ENCODE peak calls at places on chromosomes 13 and 19, in four cellular contexts. F, R, W and S are unnamed samples.

GRCh38 chr13:51818771-51819511 is 15.0 kb upstream of the DHRS12 start:
- DNase-seq in W (no peak), R (no peak), F (peak; percentile 40), S (no peak)

GRCh38 chr13:41428155-41428554 is 29.2 kb upstream of the RGCC start:
- DNase-seq in F (no peak), W (no peak), R (no peak), S (no peak)

GRCh38 chr19:16376649-16377048 is 52.0 kb downstream of the KLF2 start:
- DNase-seq in F (no peak), W (no peak), R (no peak), S (no peak)

GRCh38 chr19:58385313-58386165 is 1.5 kb upstream of the RPS5 start:
- DNase-seq in W (no peak), R (no peak), F (no peak), S (no peak)

GRCh38 chr19:39335168-39335567 is 675 bp downstream of the GMFG start:
- DNase-seq in R (no peak), W (no peak), F (no peak), S (no peak)

GRCh38 chr19:44807652-44808462 is 1.0 kb upstream of the BCAM start:
- DNase-seq in F (peak; percentile 60), R (peak; percentile 2), W (peak; percentile 55), S (peak; percentile 60)

GRCh38 chr19:42150353-42150752 is 18.1 kb upstream of the POU2F2 start:
- DNase-seq in W (no peak), R (no peak), F (no peak), S (no peak)

GRCh38 chr19:19409235-19410030 is 4.0 kb downstream of the GATAD2A start:
- DNase-seq in R (no peak), W (no peak), F (no peak), S (no peak)

GRCh38 chr19:39941615-39942507 is 7.4 kb upstream of the FCGBP start:
- DNase-seq in W (no peak), F (peak; percentile 34), R (peak; percentile 52), S (peak; percentile 42)

GRCh38 chr19:45753548-45753947 is 15.5 kb downstream of the SIX5 start:
- DNase-seq in W (no peak), F (no peak), R (no peak), S (no peak)

GRCh38 chr19:31383553-31383952 is 34.3 kb upstream of the TSHZ3 start:
- DNase-seq in F (no peak), W (no peak), R (no peak), S (no peak)

GRCh38 chr13:50415428-50415827 is 400.2 kb downstream of the KCNRG start:
- DNase-seq in W (no peak), F (peak; percentile 81), R (peak; percentile 74), S (no peak)

GRCh38 chr13:77696006-77696862 is 1.3 kb upstream of the SLAIN1 start:
- DNase-seq in R (no peak), F (peak; percentile 7), W (no peak), S (peak; percentile 12)

GRCh38 chr19:4971424-4971793 is 2.5 kb downstream of the KDM4B start:
- DNase-seq in R (no peak), W (no peak), F (no peak), S (no peak)

GRCh38 chr19:55119053-55119452 is 1.6 kb upstream of the PPP1R12C start:
- DNase-seq in F (no peak), R (no peak), W (no peak), S (no peak)

GRCh38 chr13:50081106-50081898 is 66.1 kb downstream of the KCNRG start:
- DNase-seq in R (no peak), W (no peak), F (no peak), S (peak; percentile 53)

GRCh38 chr13:106139407-106139806 is 396.1 kb downstream of the EFNB2 start:
- DNase-seq in F (peak; percentile 30), W (no peak), R (peak; percentile 46), S (peak; percentile 82)
- H3K27me3 ChIP-seq in F (no peaks in the 10 kb centered on the region), W (no peaks in the 10 kb centered on the region), R (no peaks in the 10 kb centered on the region), S (no peaks in the 10 kb centered on the region)

GRCh38 chr13:108346376-108346775 is 76.9 kb downstream of the TNFSF13B start:
- DNase-seq in W (no peak), F (no peak), R (no peak), S (no peak)
- H3K27me3 ChIP-seq in W (peaks cover 37% of the 10 kb centered on the region), F (no peaks in the 10 kb centered on the region), R (no peaks in the 10 kb centered on the region), S (no peaks in the 10 kb centered on the region)

DNA sequence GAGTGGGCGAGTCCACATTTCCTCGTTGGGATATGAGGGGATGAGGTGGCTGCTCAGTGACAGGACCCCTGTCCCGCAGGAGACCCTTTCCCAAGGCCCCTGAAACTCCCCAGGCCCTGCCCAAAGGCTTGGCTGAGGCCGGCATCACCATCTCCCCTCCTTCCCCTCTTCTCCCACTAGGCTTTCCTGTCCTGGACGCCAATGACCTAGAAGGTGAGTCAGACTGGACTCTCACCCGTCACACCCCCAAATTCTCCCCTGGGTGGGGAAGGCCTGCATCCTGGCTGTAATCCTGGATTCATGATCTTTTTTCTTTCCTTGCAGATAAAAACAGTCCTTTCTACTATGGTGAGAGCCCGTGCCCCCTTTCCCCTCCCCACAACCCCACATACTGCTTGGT is 5.3 kb downstream of the FXYD3 start:
- DNase-seq in W (no peak), F (no peak), R (no peak), S (no peak)
- H3K27me3 ChIP-seq in W (no peaks in the 10 kb centered on the region), F (no peaks in the 10 kb centered on the region), R (no peaks in the 10 kb centered on the region), S (no peaks in the 10 kb centered on the region)

GRCh38 chr13:99967498-99967883 is 4.1 kb downstream of the ZIC5 start:
- DNase-seq in F (no peak), W (no peak), R (no peak), S (no peak)
- H3K27me3 ChIP-seq in F (peaks cover 57% of the 10 kb centered on the region), W (no peaks in the 10 kb centered on the region), R (peaks cover 9% of the 10 kb centered on the region), S (peaks cover 90% of the 10 kb centered on the region)

GRCh38 chr19:1644070-1644469 is 8.3 kb downstream of the TCF3 start:
- DNase-seq in W (no peak), F (no peak), R (no peak), S (no peak)
- H3K27me3 ChIP-seq in W (no peaks in the 10 kb centered on the region), F (no peaks in the 10 kb centered on the region), R (no peaks in the 10 kb centered on the region), S (no peaks in the 10 kb centered on the region)

GRCh38 chr19:13866463-13867046 is 10.4 kb upstream of the NANOS3 start:
- DNase-seq in W (no peak), R (no peak), F (no peak), S (no peak)
- H3K27me3 ChIP-seq in W (no peaks in the 10 kb centered on the region), R (no peaks in the 10 kb centered on the region), F (no peaks in the 10 kb centered on the region), S (no peaks in the 10 kb centered on the region)

DNA sequence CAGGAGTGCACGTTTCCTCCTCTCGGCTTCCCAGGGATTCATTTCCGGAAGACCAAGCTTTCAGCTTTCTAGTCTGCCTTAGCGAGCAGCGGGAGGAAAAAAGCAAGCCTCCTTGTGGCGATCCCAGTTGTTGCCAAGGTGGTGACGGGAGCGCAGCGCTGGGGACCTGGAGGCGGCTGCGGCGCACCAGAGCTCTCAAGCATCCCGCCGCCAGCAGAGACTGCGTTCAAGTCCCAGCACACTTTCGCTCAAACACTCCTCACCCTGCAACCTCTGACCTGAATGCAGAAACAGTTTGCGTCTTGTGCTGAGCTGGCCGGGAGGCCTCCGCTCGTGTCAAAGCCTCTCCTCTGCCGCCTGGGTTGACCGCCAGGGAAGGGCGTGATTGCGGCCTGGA is 4.9 kb downstream of the GSX1 start:
- DNase-seq in F (peak; percentile 15), R (peak; percentile 5), W (no peak), S (peak; percentile 14)
- H3K27me3 ChIP-seq in F (peaks cover 49% of the 10 kb centered on the region), R (peaks cover 68% of the 10 kb centered on the region), W (no peaks in the 10 kb centered on the region), S (peaks cover 67% of the 10 kb centered on the region)

GRCh38 chr13:21671793-21672680 is 1.2 kb downstream of the FGF9 start:
- DNase-seq in W (no peak), R (no peak), F (no peak), S (no peak)

GRCh38 chr13:21672811-21673591 is 2.1 kb downstream of the FGF9 start:
- DNase-seq in R (no peak), F (no peak), W (no peak), S (no peak)

GRCh38 chr13:21675095-21676007 is 4.5 kb downstream of the FGF9 start:
- DNase-seq in W (no peak), F (no peak), R (no peak), S (no peak)

GRCh38 chr13:21674271-21675009 is 3.6 kb downstream of the FGF9 start:
- DNase-seq in W (no peak), F (no peak), R (no peak), S (no peak)

DNA sequence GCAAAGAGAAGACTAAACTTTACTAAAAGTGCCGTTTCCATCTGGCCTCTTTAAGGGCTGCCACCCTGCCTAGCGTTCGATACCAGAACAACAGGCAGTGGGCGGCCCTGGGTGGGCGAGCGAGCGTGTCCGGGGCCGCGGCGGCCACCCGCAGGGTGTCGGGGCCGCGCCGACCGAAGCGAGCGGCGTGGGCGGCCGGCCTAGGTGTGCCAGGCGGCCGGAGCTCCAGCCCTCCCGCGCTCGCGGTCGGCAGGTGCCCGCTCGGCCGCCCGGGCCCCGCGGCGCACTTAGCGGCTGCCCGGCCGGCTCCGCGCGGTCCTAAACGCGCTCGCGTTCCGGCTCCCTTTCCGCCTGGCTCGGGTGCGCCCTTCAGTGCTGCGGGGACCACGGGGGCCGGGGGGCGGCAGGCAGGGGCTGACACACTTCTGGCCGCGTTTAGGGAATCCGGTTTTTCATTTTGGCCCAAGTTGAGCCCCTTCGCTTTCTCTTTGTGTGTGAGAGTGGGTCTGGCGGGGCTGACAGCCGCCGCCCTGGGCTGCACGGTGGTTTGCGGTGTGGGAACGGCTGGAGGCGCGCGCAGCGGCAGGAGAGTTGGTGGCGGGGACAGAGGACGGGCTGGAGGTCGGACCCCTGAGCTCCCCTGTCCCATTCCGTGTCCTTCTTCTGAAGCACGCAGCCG is 2.9 kb downstream of the FGF9 start:
- DNase-seq in F (peak; percentile 41), R (no peak), W (no peak), S (peak; percentile 23)
- H3K27me3 ChIP-seq in F (peaks cover 45% of the 10 kb centered on the region), R (peaks cover 54% of the 10 kb centered on the region), W (peaks cover 27% of the 10 kb centered on the region), S (peaks cover 49% of the 10 kb centered on the region)

GRCh38 chr13:111090169-111090568 is 24.9 kb upstream of the ARHGEF7 start:
- DNase-seq in R (no peak), F (no peak), W (no peak), S (no peak)
- H3K27me3 ChIP-seq in R (peaks cover 2% of the 10 kb centered on the region), F (peaks cover 9% of the 10 kb centered on the region), W (peaks cover 17% of the 10 kb centered on the region), S (peaks cover 5% of the 10 kb centered on the region)